ENCODE peak calls at places on chromosomes 6 and 20, in ten cellular contexts. J is cardiac muscle cell, W is mammary epithelial cell, V is astrocyte, B is heart right ventricle, K is BE2C, L is fibroblast of lung, E is body of pancreas, I is stomach, X is uterus. C is an unnamed sample. For H3K4me1 and H3K36me3, the result is how much of the 10 kb centered on the place peaks cover.

GRCh38 chr6:139235666-139236065 is 56.1 kb downstream of the TXLNB start:
- DNase-seq in J (no peak), X (no peak), W (no peak), K (no peak), L (no peak), I (no peak), B (no peak), E (no peak), V (no peak), C (no peak)

GRCh38 chr6:26196846-26197683 is 109.8 kb downstream of the HFE start:
- DNase-seq in B (peak), W (peak), E (peak), L (peak), J (peak), K (peak), I (peak), X (peak), V (peak), C (peak)

GRCh38 chr6:16544006-16544405 is 217.3 kb downstream of the ATXN1 start:
- DNase-seq in W (no peak), B (peak), K (no peak), V (peak), E (no peak), I (no peak), X (peak), L (peak), J (peak), C (no peak)

GRCh38 chr20:13549451-13549850 is 89.3 kb downstream of the TASP1 start:
- DNase-seq in W (no peak), X (no peak), L (no peak), J (no peak), I (no peak), B (no peak), V (no peak), E (no peak), K (no peak), C (no peak)

GRCh38 chr20:38021373-38021772 is 11.9 kb downstream of the TTI1 start:
- DNase-seq in K (no peak), W (no peak), V (no peak), X (no peak), B (no peak), L (no peak), I (no peak), E (no peak), J (no peak), C (no peak)

GRCh38 chr6:14118444-14118843 is 872 bp downstream of the CD83 start:
- DNase-seq in E (no peak), I (no peak), L (no peak), B (no peak), X (no peak), K (no peak), J (no peak), V (no peak), W (no peak), C (no peak)

GRCh38 chr6:170345662-170346061 is 39.1 kb downstream of the FAM120B start:
- DNase-seq in X (no peak), B (no peak), L (peak), I (no peak), J (no peak), K (no peak), E (no peak), V (peak), W (peak), C (no peak)

GRCh38 chr6:112618796-112619195 is 271.7 kb downstream of the RFPL4B start:
- DNase-seq in B (no peak), X (no peak), E (no peak), L (peak), I (no peak), V (no peak), K (peak), J (peak), W (no peak), C (no peak)

GRCh38 chr6:35011096-35012041 is 122.3 kb downstream of the ANKS1A start:
- DNase-seq in V (no peak), L (no peak), W (no peak), E (no peak), K (no peak), X (no peak), J (no peak), I (no peak), B (no peak), C (no peak)

GRCh38 chr6:154653853-154654252 is 79.4 kb upstream of the SCAF8 start:
- DNase-seq in K (no peak), L (peak), X (peak), V (peak), B (peak), W (peak), J (peak), I (no peak), E (peak), C (no peak)

GRCh38 chr20:44495802-44496481 is 20.3 kb downstream of the TTPAL start:
- DNase-seq in X (peak), J (peak), V (peak), W (peak), I (no peak), L (peak), B (no peak), K (no peak), E (no peak), C (no peak)

GRCh38 chr20:31691646-31692275 is 30.9 kb downstream of the BCL2L1 start:
- DNase-seq in B (no peak), K (no peak), E (no peak), W (no peak), L (peak), V (peak), X (no peak), I (no peak), J (peak), C (no peak)

GRCh38 chr6:152078804-152079203 is 271.3 kb downstream of the ESR1 start:
- DNase-seq in V (no peak), J (no peak), K (no peak), X (no peak), L (no peak), W (no peak), B (no peak), I (no peak), E (no peak), C (no peak)

GRCh38 chr6:87791029-87791428 is 89.0 kb upstream of the AKIRIN2 start:
- DNase-seq in L (no peak), V (no peak), W (no peak), B (no peak), I (no peak), X (no peak), E (no peak), J (no peak), K (no peak), C (no peak)

GRCh38 chr6:85135376-85136094 is 314.3 kb upstream of the NT5E start:
- DNase-seq in I (no peak), J (peak), K (no peak), V (no peak), L (no peak), E (no peak), X (no peak), B (no peak), W (no peak), C (no peak)

GRCh38 chr6:149723771-149724417 is 6.0 kb upstream of the LATS1 start:
- DNase-seq in L (peak), K (peak), I (peak), X (peak), E (peak), B (peak), J (peak), W (peak), V (peak), C (peak)

GRCh38 chr6:169975701-169976100 is 224.3 kb downstream of the ERMARD start:
- DNase-seq in W (no peak), L (no peak), J (no peak), E (peak), B (no peak), K (no peak), V (no peak), X (no peak), I (no peak), C (no peak)

GRCh38 chr6:170174124-170174770 is 116.6 kb downstream of the DLL1 start:
- DNase-seq in B (no peak), X (peak), I (no peak), K (no peak), E (peak), W (no peak), V (no peak), J (no peak), L (no peak), C (no peak)

GRCh38 chr20:36493013-36493800 is 48.1 kb upstream of the MYL9 start:
- DNase-seq in J (no peak), I (no peak), E (peak), X (no peak), K (no peak), V (no peak), L (no peak), W (no peak), B (no peak), C (no peak)

GRCh38 chr6:150293423-150294280 is 75.2 kb upstream of the IYD start:
- DNase-seq in J (peak), K (no peak), I (no peak), V (peak), B (no peak), L (peak), E (no peak), W (peak), X (no peak), C (no peak)

GRCh38 chr6:15148356-15149058 is 97.4 kb upstream of the JARID2 start:
- DNase-seq in E (no peak), V (peak), B (no peak), W (peak), L (peak), K (no peak), I (no peak), J (peak), X (no peak), C (no peak)

GRCh38 chr6:34067814-34068213 is 78.1 kb downstream of the GRM4 start:
- DNase-seq in X (no peak), I (no peak), K (no peak), W (no peak), B (no peak), L (no peak), V (no peak), J (no peak), E (no peak), C (no peak)

GRCh38 chr20:40588891-40589290 is 100.1 kb downstream of the MAFB start:
- DNase-seq in K (no peak), B (no peak), W (no peak), E (no peak), J (no peak), I (no peak), L (no peak), V (no peak), X (no peak), C (no peak)

GRCh38 chr6:2147737-2148448 is 97.5 kb downstream of the GMDS start:
- DNase-seq in X (no peak), E (no peak), J (peak), V (peak), W (no peak), L (peak), I (no peak), K (no peak), B (no peak), C (no peak)

GRCh38 chr6:170265655-170266054 is 25.2 kb downstream of the DLL1 start:
- DNase-seq in X (no peak), B (peak), W (no peak), V (no peak), L (no peak), J (peak), K (peak), E (peak), I (peak), C (no peak)

GRCh38 chr20:60653111-60653845 is 598.8 kb upstream of the CDH4 start:
- DNase-seq in W (no peak), E (no peak), I (no peak), K (no peak), J (no peak), V (peak), L (peak), B (no peak), X (no peak), C (no peak)

GRCh38 chr6:157099912-157100593 is 223.3 kb downstream of the TMEM242 start:
- DNase-seq in X (no peak), K (no peak), E (no peak), I (no peak), B (peak), V (no peak), J (peak), W (peak), L (peak), C (no peak)

GRCh38 chr6:32854376-32855178 is 585 bp downstream of the PSMB9 start:
- DNase-seq in I (peak), X (peak), B (peak), V (no peak), K (no peak), E (peak), L (peak), W (peak), J (peak), C (no peak)

GRCh38 chr20:13430346-13431002 is 208.3 kb downstream of the TASP1 start:
- DNase-seq in V (peak), J (no peak), B (no peak), L (peak), X (no peak), W (peak), K (no peak), E (no peak), I (no peak), C (no peak)

GRCh38 chr20:44211177-44212039 is 837 bp upstream of the OSER1 start:
- DNase-seq in L (no peak), J (peak), I (no peak), V (no peak), E (peak), X (peak), K (no peak), B (no peak), W (peak), C (no peak)

GRCh38 chr20:8782804-8783203 is 286.1 kb upstream of the PLCB4 start:
- DNase-seq in K (no peak), L (peak), X (no peak), W (no peak), I (no peak), B (no peak), V (peak), J (peak), E (no peak), C (no peak)

GRCh38 chr6:150857062-150857905 is 8.2 kb upstream of the MTHFD1L start:
- DNase-seq in E (no peak), J (peak), B (no peak), L (peak), X (peak), K (no peak), W (peak), I (no peak), V (peak), C (no peak)

GRCh38 chr6:138012682-138013081 is 94.5 kb downstream of the PERP start:
- DNase-seq in E (no peak), V (no peak), B (no peak), I (no peak), L (no peak), W (no peak), J (no peak), X (no peak), K (no peak), C (no peak)

GRCh38 chr6:131654326-131654725 is 17.2 kb downstream of the ENPP3 start:
- DNase-seq in V (no peak), W (peak), L (peak), E (no peak), J (no peak), I (no peak), X (no peak), K (no peak), B (no peak), C (no peak)

GRCh38 chr20:1987826-1988225 is 6.0 kb downstream of the PDYN start:
- DNase-seq in B (no peak), K (no peak), E (no peak), J (peak), L (peak), W (peak), V (peak), I (no peak), X (no peak), C (no peak)

GRCh38 chr6:114085206-114085605 is 114.3 kb upstream of the HDAC2 start:
- DNase-seq in I (no peak), B (no peak), L (peak), W (no peak), J (peak), V (peak), E (no peak), K (no peak), X (no peak), C (no peak)

GRCh38 chr20:11443382-11444119 is 474.1 kb upstream of the BTBD3 start:
- DNase-seq in E (no peak), B (no peak), L (no peak), J (no peak), X (no peak), I (no peak), K (no peak), W (no peak), V (no peak), C (no peak)

DNA sequence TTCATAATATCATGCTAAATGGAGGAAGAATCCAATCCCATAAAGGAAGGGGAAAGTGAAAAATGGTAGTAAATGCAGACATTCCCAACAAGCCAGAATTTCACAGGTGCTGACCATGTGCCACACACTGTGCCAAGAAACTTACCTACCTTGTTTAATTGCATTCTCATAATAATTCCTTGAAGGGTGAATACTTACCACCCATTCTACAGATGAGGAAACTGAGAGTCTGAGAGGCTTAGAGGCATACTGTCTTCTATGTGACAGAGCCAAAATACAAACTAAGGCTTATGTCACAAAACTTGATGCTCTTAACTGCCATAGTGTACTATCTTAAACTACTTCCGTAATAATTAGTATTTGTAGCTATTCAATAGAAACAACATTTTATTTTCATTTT is 454.7 kb downstream of the UTRN start:
- DNase-seq in L (no peak), X (no peak), I (no peak), E (no peak), J (no peak), W (no peak), K (no peak), B (no peak), V (no peak), C (no peak)
- TF ChIP-seq CTCF in L (no peak), X (no peak), I (no peak), E (no peak), J (no peak), W (no peak), K (no peak), B (no peak), V (no peak), C (no peak)

DNA sequence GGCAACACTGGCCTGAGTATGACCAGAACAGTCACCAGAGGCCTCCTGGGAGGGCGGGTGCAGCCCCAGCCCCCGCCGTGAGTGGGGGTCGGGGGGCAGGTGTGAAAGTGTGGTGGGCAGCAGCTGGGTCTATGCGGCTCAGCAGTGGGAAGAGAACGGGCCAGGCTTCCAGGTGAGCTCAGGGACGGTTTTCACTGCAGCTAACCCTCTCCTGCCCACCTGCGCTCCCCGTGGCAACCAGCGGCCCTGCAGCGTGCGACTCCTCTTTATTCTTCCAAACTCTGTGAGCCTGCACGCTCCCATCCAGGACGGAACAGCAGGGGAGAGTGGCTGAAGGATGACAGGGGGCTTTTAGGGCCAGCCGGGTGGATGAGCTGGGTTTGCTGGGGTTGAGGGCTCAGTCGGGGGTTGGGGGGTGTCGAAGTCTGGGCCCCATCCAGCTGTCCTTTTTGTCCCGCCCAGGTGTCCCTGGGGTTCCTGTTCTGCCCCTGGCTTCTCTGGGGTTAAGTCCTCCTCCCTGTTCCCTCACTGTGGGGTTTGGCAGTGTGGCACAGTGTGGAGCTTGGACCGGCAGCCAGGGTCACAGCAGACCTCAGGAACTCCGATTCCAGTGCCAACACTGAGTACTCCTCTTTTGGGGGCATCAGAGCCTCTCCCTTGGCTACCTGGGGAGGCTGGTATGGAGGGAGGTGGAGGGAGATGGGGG is 859 bp upstream of the BIRC7 start:
- DNase-seq in X (no peak), I (peak), E (peak), K (no peak), V (no peak), W (peak), L (no peak), B (no peak), J (peak), C (no peak)
- H3K4me1 ChIP-seq in X (under half), I (under half), E (under half), K (under half), V (under half), W (under half), L (under half), B (under half), J (under half), C (under half)

GRCh38 chr20:48626938-48627736 is 200.7 kb downstream of the PREX1 start:
- DNase-seq in E (no peak), I (no peak), L (no peak), W (no peak), V (no peak), K (no peak), B (no peak), J (no peak), X (no peak), C (no peak)
- H3K36me3 ChIP-seq in E (under half), I (half or more), L (under half), W (under half), V (under half), K (under half), B (half or more), J (under half), X (under half), C (half or more)

GRCh38 chr20:57329608-57330221 is at the start of gene SPO11:
- DNase-seq in V (no peak), I (no peak), E (peak), W (no peak), B (no peak), L (no peak), K (no peak), J (no peak), X (no peak), C (no peak)
- TF ChIP-seq CTCF in V (no peak), I (no peak), E (no peak), W (no peak), B (peak), L (no peak), K (no peak), J (no peak), X (no peak), C (no peak)

DNA sequence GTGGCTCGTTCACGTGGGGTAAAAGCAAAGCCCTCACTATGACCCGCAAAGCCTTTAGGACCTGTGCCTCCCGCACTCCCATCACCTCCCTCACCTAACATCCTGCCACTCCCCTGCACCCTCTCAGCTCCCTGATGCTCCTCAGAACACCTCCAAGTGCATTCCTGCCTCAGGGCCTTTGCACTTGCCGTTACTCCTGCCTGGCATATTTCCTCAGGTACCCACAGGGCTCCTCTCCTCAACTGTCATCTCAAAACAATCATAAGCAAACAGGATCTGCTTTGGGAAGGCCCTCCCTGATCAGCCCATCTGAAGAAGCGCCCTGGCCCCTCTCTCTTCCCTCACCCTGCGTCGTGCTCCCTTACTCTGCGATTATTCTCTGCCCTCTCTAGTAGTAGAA is 49.1 kb downstream of the FGD2 start:
- DNase-seq in V (no peak), E (no peak), I (no peak), B (no peak), W (no peak), K (no peak), X (no peak), L (no peak), J (no peak), C (no peak)
- H3K4me1 ChIP-seq in V (under half), E (under half), I (under half), B (under half), W (half or more), K (under half), X (under half), L (under half), J (under half), C (under half)

DNA sequence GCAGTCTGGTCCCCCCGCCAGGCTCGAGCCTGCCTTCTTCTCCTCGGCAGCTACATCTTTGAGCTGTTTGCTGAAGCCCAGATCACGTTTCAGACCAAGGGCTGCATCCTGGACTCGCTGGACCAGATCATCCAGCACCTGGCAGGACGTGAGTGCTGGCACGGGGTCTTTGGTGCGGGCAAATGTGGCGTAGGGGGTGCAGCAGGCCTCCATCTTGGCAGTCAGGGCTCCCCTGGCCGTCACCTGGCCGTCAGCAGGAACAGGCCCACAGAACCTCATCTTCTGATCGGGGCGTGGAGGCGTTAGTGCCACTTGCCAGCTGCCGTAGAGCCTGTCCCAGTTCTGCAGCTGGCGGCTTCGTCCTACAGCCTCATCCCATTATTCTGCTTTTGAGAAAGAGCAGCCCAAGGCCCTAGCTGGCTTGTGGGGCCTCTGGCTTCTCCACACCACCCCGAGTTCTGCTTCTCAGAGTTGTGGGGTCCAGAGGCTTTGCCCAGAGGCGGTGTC is 16.6 kb upstream of the TNFRSF6B start:
- DNase-seq in L (no peak), J (no peak), B (no peak), E (no peak), V (no peak), K (no peak), I (no peak), X (no peak), W (no peak), C (no peak)
- H3K36me3 ChIP-seq in L (under half), J (under half), B (half or more), E (under half), V (under half), K (under half), I (half or more), X (under half), W (under half), C (half or more)